ENCODE peak calls at places on chromosomes 1 and 21, in six cellular contexts. T is aorta; U is heart left ventricle; M is CD8-positive, alpha-beta T cell; W is left ventricle myocardium inferior; K is body of pancreas. H is an unnamed sample.
A peak's percentile ranks its signal among the peaks of the same experiment; 100 is the strongest.

GRCh38 chr1:93874025-93874651 is 4.9 kb downstream of the DNTTIP2 start:
- DNase-seq in K (no peak), T (no peak), U (no peak), M (no peak), W (no peak), H (peak; percentile 12)

GRCh38 chr21:16509466-16509865 is 779.7 kb downstream of the USP25 start:
- DNase-seq in M (no peak), W (no peak), U (no peak), K (no peak), T (no peak), H (no peak)

GRCh38 chr21:36120304-36120902 is 14.5 kb upstream of the CBR3 start:
- DNase-seq in M (no peak), T (no peak), U (peak; percentile 39), W (peak; percentile 32), K (peak; percentile 26), H (peak; percentile 42)

GRCh38 chr1:70627910-70628309 is 216.8 kb downstream of the CTH start:
- DNase-seq in U (no peak), K (no peak), W (no peak), T (no peak), M (no peak), H (no peak)

GRCh38 chr1:239672256-239672655 is 285.9 kb downstream of the CHRM3 start:
- DNase-seq in T (no peak), K (no peak), M (no peak), W (no peak), U (no peak), H (no peak)

GRCh38 chr1:54301494-54301893 is 101.5 kb downstream of the MRPL37 start:
- DNase-seq in K (no peak), M (no peak), T (no peak), W (no peak), U (no peak), H (peak; percentile 85)

GRCh38 chr1:12132078-12132477 is 34.7 kb upstream of the TNFRSF1B start:
- DNase-seq in M (no peak), W (no peak), K (no peak), T (no peak), U (no peak), H (no peak)

GRCh38 chr1:240768979-240769378 is 157.0 kb upstream of the GREM2 start:
- DNase-seq in U (no peak), W (no peak), T (no peak), M (no peak), K (no peak), H (no peak)

GRCh38 chr1:24683713-24684162 is 40.6 kb downstream of the SRRM1 start:
- DNase-seq in M (no peak), U (no peak), W (no peak), K (no peak), T (no peak), H (no peak)

GRCh38 chr1:15352122-15352957 is 57.3 kb upstream of the EFHD2 start:
- DNase-seq in W (no peak), U (no peak), T (no peak), M (no peak), K (peak; percentile 80), H (no peak)

GRCh38 chr1:116766616-116767469 is 12.6 kb downstream of the CD2 start:
- DNase-seq in K (no peak), T (no peak), W (no peak), M (no peak), U (no peak), H (no peak)

GRCh38 chr21:45002381-45003204 is 62.8 kb downstream of the SLX9 start:
- DNase-seq in M (no peak), T (peak; percentile 67), U (no peak), K (no peak), W (peak; percentile 8), H (no peak)

GRCh38 chr1:242005866-242006565 is 7.1 kb upstream of the MAP1LC3C start:
- DNase-seq in M (no peak), U (no peak), W (no peak), T (no peak), K (no peak), H (no peak)

GRCh38 chr1:225818229-225818628 is 8.3 kb downstream of the EPHX1 start:
- DNase-seq in K (no peak), U (no peak), T (peak; percentile 25), W (no peak), M (no peak), H (no peak)

GRCh38 chr1:34403156-34403555 is 226.4 kb downstream of the C1orf94 start:
- DNase-seq in M (no peak), T (no peak), K (no peak), U (no peak), W (no peak), H (no peak)

GRCh38 chr1:43990271-43991199 is 864 bp upstream of the CCDC24 start:
- DNase-seq in K (peak; percentile 32), W (no peak), M (no peak), T (peak; percentile 68), U (no peak), H (no peak)

GRCh38 chr1:221184131-221184794 is 305.0 kb downstream of the HLX start:
- DNase-seq in W (no peak), T (no peak), K (no peak), M (no peak), U (no peak), H (no peak)

DNA sequence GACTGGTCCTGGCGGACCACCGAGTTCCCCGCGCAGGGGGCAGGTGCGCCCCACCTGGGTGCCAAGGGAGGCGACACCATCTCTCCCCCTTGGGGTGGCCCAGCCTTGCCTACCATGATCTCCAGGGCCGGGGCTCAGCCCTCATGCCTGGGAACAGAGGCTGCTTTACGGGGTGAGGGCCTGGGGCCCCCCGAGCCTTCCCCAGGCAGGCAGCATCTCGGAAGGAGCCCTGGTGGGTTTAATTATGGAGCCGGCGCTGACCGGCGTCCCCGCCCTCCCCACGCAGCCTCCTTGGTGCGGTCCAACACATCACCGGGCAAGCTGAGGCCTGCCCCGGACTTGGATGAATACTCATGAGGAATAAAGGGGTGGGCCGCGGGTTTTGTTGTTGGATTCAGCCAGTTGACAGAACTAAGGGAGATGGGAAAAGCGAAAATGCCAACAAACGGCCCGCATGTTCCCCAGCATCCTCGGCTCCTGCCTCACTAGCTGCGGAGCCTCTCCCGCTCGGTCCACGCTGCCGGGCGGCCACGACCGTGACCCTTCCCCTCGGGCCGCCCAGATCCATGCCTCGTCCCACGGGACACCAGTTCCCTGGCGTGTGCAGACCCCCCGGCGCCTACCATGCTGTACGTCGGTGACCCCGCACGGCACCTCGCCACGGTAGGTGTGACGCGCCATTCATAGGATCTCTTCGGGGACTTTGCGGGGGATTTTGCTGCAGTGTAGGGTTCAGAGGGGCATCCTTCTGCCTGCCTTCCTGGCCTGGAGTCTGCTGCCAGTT is 38.2 kb downstream of the TP73 start:
- DNase-seq in W (no peak), T (no peak), U (no peak), M (no peak), K (no peak), H (no peak)
- H3K27ac ChIP-seq in W (no peak overlapping the region), T (no peak overlapping the region), U (no peak overlapping the region), M (no peak overlapping the region), K (no peak overlapping the region), H (no peak overlapping the region)

DNA sequence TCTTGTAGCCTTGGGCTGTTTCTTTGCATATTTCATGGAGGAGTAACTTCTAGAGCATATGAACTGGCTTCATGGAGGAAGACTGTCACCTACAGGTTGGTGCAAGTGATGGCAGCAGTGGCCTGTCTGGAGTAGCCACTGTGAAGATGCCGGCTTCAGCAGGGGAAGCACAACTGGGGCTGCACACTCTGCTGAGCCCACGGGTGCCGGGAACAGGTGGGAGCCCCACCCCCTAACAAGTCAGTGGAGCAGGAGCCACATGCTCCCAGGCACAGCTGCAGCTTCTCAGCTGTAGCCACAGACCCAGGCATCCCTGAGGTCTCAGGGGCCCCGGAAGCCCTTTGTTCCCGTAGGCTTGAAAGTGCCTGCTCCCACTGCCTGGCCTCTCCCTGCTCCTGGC is 43.2 kb upstream of the C1orf185 start:
- DNase-seq in U (no peak), W (no peak), K (no peak), T (no peak), M (no peak), H (no peak)
- H3K27ac ChIP-seq in U (no peak overlapping the region), W (no peak overlapping the region), K (no peak overlapping the region), T (no peak overlapping the region), M (no peak overlapping the region), H (no peak overlapping the region)

GRCh38 chr1:183124259-183124658 is 61.8 kb upstream of the LAMC2 start:
- DNase-seq in U (no peak), T (no peak), M (no peak), W (no peak), K (no peak), H (no peak)
- H3K27ac ChIP-seq in U (no peak overlapping the region), T (no peak overlapping the region), M (no peak overlapping the region), W (peak overlapping the region; percentile 31), K (no peak overlapping the region), H (no peak overlapping the region)

GRCh38 chr1:10520952-10521351 is 46.2 kb downstream of the PEX14 start:
- DNase-seq in U (no peak), M (no peak), W (no peak), K (no peak), T (no peak), H (no peak)

GRCh38 chr1:10519016-10519417 is 44.3 kb downstream of the PEX14 start:
- DNase-seq in U (no peak), M (no peak), K (no peak), T (no peak), W (no peak), H (peak; percentile 12)

GRCh38 chr1:10520497-10520896 is 45.7 kb downstream of the PEX14 start:
- DNase-seq in W (no peak), K (no peak), T (no peak), U (no peak), M (no peak), H (no peak)

GRCh38 chr1:10522324-10522860 is 47.6 kb downstream of the PEX14 start:
- DNase-seq in M (no peak), K (no peak), T (no peak), U (no peak), W (no peak), H (no peak)

GRCh38 chr1:10521537-10522157 is 46.9 kb downstream of the PEX14 start:
- DNase-seq in K (no peak), T (no peak), W (no peak), M (no peak), U (no peak), H (no peak)
- H3K27ac ChIP-seq in K (no peak overlapping the region), T (no peak overlapping the region), W (no peak overlapping the region), M (no peak overlapping the region), U (no peak overlapping the region), H (no peak overlapping the region)

GRCh38 chr1:62336638-62337534 is 17.7 kb upstream of the KANK4 start:
- DNase-seq in K (peak; percentile 42), M (no peak), T (no peak), U (peak; percentile 54), W (no peak), H (no peak)
- H3K27ac ChIP-seq in K (peak overlapping the region; percentile 11), M (no peak overlapping the region), T (no peak overlapping the region), U (peak overlapping the region; percentile 66), W (peak overlapping the region; percentile 81), H (no peak overlapping the region)

GRCh38 chr1:159781992-159782391 is 1.2 kb downstream of the DUSP23 start:
- DNase-seq in U (no peak), M (no peak), T (no peak), W (no peak), K (no peak), H (no peak)
- H3K27ac ChIP-seq in U (no peak overlapping the region), M (no peak overlapping the region), T (no peak overlapping the region), W (peak overlapping the region; percentile 88), K (no peak overlapping the region), H (no peak overlapping the region)

GRCh38 chr21:43312011-43312410 is 114.9 kb downstream of the SIK1 start:
- DNase-seq in W (no peak), U (no peak), M (no peak), K (no peak), T (no peak), H (no peak)
- H3K27ac ChIP-seq in W (no peak overlapping the region), U (no peak overlapping the region), M (no peak overlapping the region), K (peak overlapping the region; percentile 20), T (no peak overlapping the region), H (no peak overlapping the region)